ENCODE peak calls at places on chromosomes 1 and 21, in five cellular contexts. D is A549, K is body of pancreas, M is NB4, Z is suprapubic skin. W is an unnamed sample.

GRCh38 chr1:47893412-47893811 is 103.8 kb downstream of the TRABD2B start:
- DNase-seq in D (no peak), Z (no peak), M (no peak), K (no peak), W (no peak)

GRCh38 chr21:42666023-42666747 is 12.8 kb downstream of the PDE9A start:
- DNase-seq in Z (no peak), K (no peak), D (peak), M (no peak), W (peak)

GRCh38 chr1:235843458-235843857 is 23.2 kb downstream of the LYST start:
- DNase-seq in D (peak), Z (no peak), M (peak), K (no peak), W (peak)

GRCh38 chr1:161834967-161835366 is 68.8 kb downstream of the ATF6 start:
- DNase-seq in M (no peak), Z (no peak), K (no peak), D (no peak), W (no peak)

GRCh38 chr1:180280617-180281016 is 50.6 kb downstream of the LHX4 start:
- DNase-seq in Z (no peak), K (no peak), M (no peak), D (no peak), W (no peak)

GRCh38 chr1:116987256-116987555 is 14.4 kb upstream of the CD101 start:
- DNase-seq in K (peak), M (peak), D (no peak), Z (no peak), W (no peak)

GRCh38 chr21:35994605-35995004 is 65.7 kb downstream of the SETD4 start:
- DNase-seq in M (no peak), D (no peak), Z (no peak), K (no peak), W (peak)

GRCh38 chr1:156260896-156261295 is 13.0 kb upstream of the PAQR6 start:
- DNase-seq in Z (no peak), M (no peak), K (no peak), D (no peak), W (no peak)

GRCh38 chr21:39238275-39238674 is 55.0 kb upstream of the PSMG1 start:
- DNase-seq in Z (no peak), D (no peak), M (no peak), K (no peak), W (no peak)

GRCh38 chr1:244224487-244225430 is 173.7 kb downstream of the ZBTB18 start:
- DNase-seq in K (peak), Z (no peak), D (no peak), M (peak), W (no peak)

GRCh38 chr1:231069333-231069732 is 29.3 kb upstream of the FAM89A start:
- DNase-seq in K (no peak), M (no peak), Z (no peak), D (no peak), W (no peak)

GRCh38 chr1:240122639-240123604 is 31.2 kb downstream of the FMN2 start:
- DNase-seq in M (no peak), K (peak), Z (no peak), D (no peak), W (no peak)

GRCh38 chr21:45459171-45460010 is 54.4 kb downstream of the COL18A1 start:
- DNase-seq in Z (peak), K (no peak), M (no peak), D (no peak), W (no peak)

GRCh38 chr1:48966583-48966982 is 189.9 kb upstream of the BEND5 start:
- DNase-seq in D (no peak), M (no peak), K (no peak), Z (no peak), W (no peak)

GRCh38 chr1:31020007-31020790 is 45.3 kb downstream of the PUM1 start:
- DNase-seq in K (peak), Z (no peak), D (no peak), M (no peak), W (no peak)

GRCh38 chr1:228849011-228849541 is 113.8 kb downstream of the RHOU start:
- DNase-seq in K (no peak), Z (no peak), M (no peak), D (no peak), W (no peak)

GRCh38 chr1:105678334-105678733 is 1378.1 kb upstream of the PRMT6 start:
- DNase-seq in M (no peak), K (no peak), Z (no peak), D (no peak), W (no peak)

GRCh38 chr1:202012544-202013478 is 2.4 kb downstream of the ELF3 start:
- DNase-seq in K (peak), D (no peak), M (no peak), Z (no peak), W (no peak)

DNA sequence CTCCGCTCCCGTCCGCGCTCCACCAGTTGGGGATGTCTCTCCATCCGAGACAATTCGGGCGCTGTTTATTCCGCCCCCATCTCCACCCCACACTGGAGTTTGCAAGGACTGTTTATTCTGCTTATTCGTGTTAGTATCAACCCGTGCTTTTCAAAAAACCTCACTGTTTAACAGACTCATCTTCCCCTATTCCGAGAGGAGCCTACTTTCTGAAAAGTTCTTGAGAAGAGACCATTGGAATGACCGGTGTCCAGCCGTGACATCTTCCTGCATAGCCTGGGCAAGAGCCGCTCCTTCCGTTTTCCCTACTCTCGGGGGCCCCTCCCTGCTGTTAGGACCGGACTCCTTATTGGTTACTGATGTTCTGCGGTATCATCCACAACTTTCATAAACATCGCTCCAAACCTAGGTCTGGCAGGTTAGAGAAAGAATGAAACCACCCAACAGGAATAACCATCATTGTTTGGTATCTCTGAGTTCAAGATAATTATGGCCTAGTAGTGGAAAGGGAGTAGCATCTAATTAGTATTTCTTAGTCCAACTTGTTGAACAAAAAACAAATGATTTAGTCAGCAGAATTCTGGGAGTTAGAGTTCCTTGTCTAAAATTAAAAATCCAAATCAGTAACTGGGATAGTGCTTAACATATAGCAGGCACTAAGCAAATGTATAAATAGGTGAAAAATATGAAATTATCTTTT is 804 bp downstream of the STXBP3 start:
- DNase-seq in Z (peak), K (peak), D (peak), M (peak), W (peak)
- TF ChIP-seq POLR2A in Z (no peak), K (no peak), D (peak), M (peak), W (peak)

GRCh38 chr1:85707990-85708825 is at the start of gene ZNHIT6:
- DNase-seq in K (peak), M (peak), D (peak), Z (peak), W (peak)
- TF ChIP-seq POLR2A in K (peak), M (peak), D (peak), Z (no peak), W (peak)

GRCh38 chr1:178037510-178038253 is 56.2 kb upstream of the RASAL2 start:
- DNase-seq in M (peak), K (peak), D (peak), Z (peak), W (peak)
- TF ChIP-seq POLR2A in M (no peak), K (peak), D (peak), Z (no peak), W (no peak)

GRCh38 chr1:64966158-64966963 is at the start of gene JAK1:
- DNase-seq in Z (peak), M (peak), K (peak), D (peak), W (peak)
- TF ChIP-seq POLR2A in Z (no peak), M (peak), K (peak), D (peak), W (peak)

DNA sequence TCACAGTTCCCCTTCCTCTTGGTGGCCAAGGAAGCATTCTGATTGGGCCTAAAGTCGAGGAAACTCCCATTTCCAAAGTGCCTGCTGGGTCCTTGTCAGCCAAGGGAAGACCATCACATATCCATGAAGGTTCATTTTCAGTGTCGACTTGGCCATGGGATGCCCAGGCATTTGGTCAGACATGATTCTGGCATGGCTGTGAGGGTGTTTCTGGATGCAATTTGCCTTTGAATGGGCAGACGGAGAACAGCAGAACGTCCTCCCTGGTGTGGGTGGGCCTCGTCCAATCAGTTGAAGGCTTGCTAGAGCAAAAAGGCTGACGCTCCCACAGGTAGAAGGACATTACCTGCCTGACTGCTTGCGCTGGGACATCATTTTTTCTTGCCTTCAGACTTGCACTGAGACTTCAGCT is 48.3 kb upstream of the LBR start:
- DNase-seq in D (no peak), K (no peak), Z (no peak), M (no peak), W (no peak)
- TF ChIP-seq POLR2A in D (no peak), K (no peak), Z (no peak), M (no peak), W (no peak)

GRCh38 chr1:16018308-16018707 is 465 bp upstream of the HSPB7 start:
- DNase-seq in K (no peak), D (no peak), M (no peak), Z (no peak), W (no peak)

GRCh38 chr1:16018749-16019515 is 1.1 kb upstream of the HSPB7 start:
- DNase-seq in M (no peak), Z (no peak), K (no peak), D (no peak), W (no peak)

GRCh38 chr1:16017076-16017460 is 775 bp downstream of the HSPB7 start:
- DNase-seq in D (no peak), Z (no peak), M (no peak), K (no peak), W (no peak)

GRCh38 chr1:16015960-16016901 is 1.6 kb downstream of the HSPB7 start:
- DNase-seq in K (no peak), M (no peak), D (no peak), Z (no peak), W (no peak)

DNA sequence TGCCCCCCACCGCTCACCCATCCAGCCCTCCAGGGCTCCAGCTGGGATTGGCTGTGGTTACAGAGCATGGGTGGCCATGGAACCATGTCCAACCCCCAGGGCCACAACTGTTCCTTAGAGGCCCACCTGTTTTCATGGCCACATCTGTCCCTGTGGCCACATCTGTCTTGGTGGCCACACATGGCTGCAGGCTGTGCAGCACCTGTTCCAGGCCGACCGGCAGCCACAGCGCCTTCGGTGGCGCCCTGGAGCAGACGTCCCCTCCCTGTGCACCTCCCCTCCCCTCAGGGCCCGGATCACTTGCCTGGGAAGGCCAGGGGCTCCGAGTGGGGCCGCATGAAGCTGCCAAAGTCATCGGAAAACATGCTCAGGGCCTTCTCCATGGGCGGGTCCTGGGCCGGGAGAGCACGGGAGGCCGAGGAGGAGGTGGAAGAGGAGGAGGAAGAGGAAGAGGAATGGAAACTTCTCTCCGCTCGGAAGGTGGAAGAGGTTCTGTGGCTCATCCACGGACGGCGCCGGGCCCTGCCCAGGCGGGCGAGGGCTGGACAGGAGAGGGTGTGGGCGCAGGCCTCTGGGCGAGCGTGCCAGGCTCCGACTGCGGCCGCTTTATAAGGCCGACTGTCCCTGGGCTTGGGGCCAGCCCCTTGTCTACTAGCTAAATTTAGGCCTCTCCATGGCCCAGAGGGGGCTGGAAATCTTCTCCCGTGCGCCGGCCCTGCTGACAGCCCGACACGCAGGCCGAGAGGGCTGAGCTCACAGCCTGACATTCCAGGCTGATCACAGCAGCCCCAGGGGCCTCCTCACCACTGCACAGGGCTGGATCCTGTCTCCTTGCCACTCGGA is at the start of gene HSPB7:
- DNase-seq in M (no peak), D (no peak), K (peak), Z (peak), W (no peak)
- TF ChIP-seq POLR2A in M (no peak), D (no peak), K (no peak), Z (no peak), W (no peak)

GRCh38 chr1:220918285-220918951 is 39.2 kb downstream of the HLX start:
- DNase-seq in K (no peak), M (no peak), Z (no peak), D (no peak), W (no peak)
- TF ChIP-seq POLR2A in K (no peak), M (no peak), Z (no peak), D (no peak), W (no peak)

GRCh38 chr1:16239972-16240491 is 3.0 kb upstream of the CPLANE2 start:
- DNase-seq in M (no peak), K (no peak), Z (no peak), D (no peak), W (no peak)
- TF ChIP-seq POLR2A in M (no peak), K (no peak), Z (no peak), D (no peak), W (no peak)

GRCh38 chr1:42937836-42938595 is 20.7 kb downstream of the SLC2A1 start:
- DNase-seq in D (no peak), M (peak), Z (peak), K (no peak), W (no peak)
- TF ChIP-seq POLR2A in D (no peak), M (no peak), Z (no peak), K (no peak), W (no peak)

GRCh38 chr1:9451086-9451485 is 88.2 kb upstream of the SLC25A33 start:
- DNase-seq in M (peak), Z (no peak), D (no peak), K (no peak), W (no peak)

GRCh38 chr1:9454094-9454418 is 85.2 kb upstream of the SLC25A33 start:
- DNase-seq in K (no peak), D (no peak), Z (no peak), M (no peak), W (no peak)

GRCh38 chr1:9454494-9455066 is 84.7 kb upstream of the SLC25A33 start:
- DNase-seq in D (no peak), Z (no peak), M (no peak), K (no peak), W (no peak)

GRCh38 chr1:9453375-9454093 is 85.7 kb upstream of the SLC25A33 start:
- DNase-seq in D (no peak), K (no peak), Z (no peak), M (no peak), W (no peak)

DNA sequence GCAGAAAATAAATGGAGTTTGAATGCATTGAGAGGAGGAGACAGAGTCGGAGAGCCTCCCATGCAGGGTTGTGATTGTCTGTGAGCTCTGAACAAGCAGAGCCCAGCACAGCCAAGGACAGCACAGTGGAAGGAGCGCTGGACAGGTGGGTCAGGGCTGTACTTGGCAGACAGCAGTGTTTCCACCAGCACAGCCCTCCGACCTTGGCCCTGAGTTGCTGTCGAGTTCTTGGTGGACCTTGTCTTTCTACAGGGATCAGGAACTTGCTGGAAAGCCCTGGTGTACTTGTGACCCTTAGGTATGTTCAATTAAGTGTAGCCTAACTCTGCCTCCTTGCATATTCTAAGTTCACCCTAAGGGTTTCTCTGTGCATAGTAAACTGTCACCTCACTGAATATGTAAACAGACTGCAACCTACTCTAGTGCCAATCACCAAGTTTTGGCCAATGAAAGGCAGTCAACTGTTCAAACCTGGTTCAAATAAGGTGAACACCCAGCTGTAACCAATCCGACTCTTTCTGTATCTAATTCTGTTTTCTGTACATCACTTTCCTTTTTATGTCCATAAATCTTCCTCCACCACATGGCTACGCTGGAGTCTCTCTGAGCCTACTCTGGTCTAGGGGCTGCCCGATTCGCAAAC is 86.6 kb upstream of the SLC25A33 start:
- DNase-seq in K (peak), Z (no peak), D (no peak), M (no peak), W (no peak)
- TF ChIP-seq POLR2A in K (peak), Z (no peak), D (no peak), M (no peak), W (no peak)